ENCODE peak calls at places on chromosomes 11 and 22, in six cellular contexts. S is fibroblast of lung, M is cardiac muscle cell, C is neural progenitor cell, Q is IMR-90, H is keratinocyte. B is an unnamed sample.
A peak's percentile ranks its signal among the peaks of the same experiment; 100 is the strongest.

GRCh38 chr11:2420502-2421225 is 20.1 kb downstream of the TSSC4 start:
- DNase-seq in S (peak; percentile 63), M (peak; percentile 81), C (peak; percentile 93), Q (peak; percentile 59), H (no peak), B (peak; percentile 92)

GRCh38 chr11:70779433-70780245 is 381.3 kb downstream of the CTTN start:
- DNase-seq in S (no peak), M (no peak), C (no peak), Q (no peak), H (no peak), B (peak; percentile 57)

GRCh38 chr11:123751777-123752176 is 2.5 kb downstream of the OR6X1 start:
- DNase-seq in S (no peak), M (no peak), C (no peak), Q (no peak), H (no peak), B (no peak)

GRCh38 chr11:114615448-114616361 is 20.1 kb upstream of the NXPE4 start:
- DNase-seq in S (no peak), M (no peak), C (no peak), Q (no peak), H (no peak), B (no peak)

GRCh38 chr11:20274031-20274430 is 89.5 kb upstream of the HTATIP2 start:
- DNase-seq in S (no peak), M (no peak), C (peak; percentile 90), Q (no peak), H (no peak), B (no peak)

GRCh38 chr11:96960926-96961325 is 571.1 kb downstream of the JRKL start:
- DNase-seq in S (no peak), M (no peak), C (no peak), Q (no peak), H (no peak), B (no peak)

GRCh38 chr11:94148189-94148588 is 19.5 kb downstream of the PANX1 start:
- DNase-seq in S (no peak), M (no peak), C (no peak), Q (no peak), H (no peak), B (no peak)

GRCh38 chr22:24830205-24830979 is 24.4 kb downstream of the SGSM1 start:
- DNase-seq in S (no peak), M (no peak), C (peak; percentile 28), Q (no peak), H (no peak), B (no peak)

GRCh38 chr11:102010776-102011500 is 36.3 kb upstream of the CFAP300 start:
- DNase-seq in S (peak; percentile 79), M (peak; percentile 83), C (peak; percentile 66), Q (peak; percentile 82), H (peak; percentile 58), B (peak; percentile 91)

GRCh38 chr11:6625156-6625831 is 6.1 kb upstream of the TPP1 start:
- DNase-seq in S (no peak), M (no peak), C (no peak), Q (no peak), H (no peak), B (peak; percentile 33)

GRCh38 chr22:24728790-24729637 is 45.5 kb downstream of the PIWIL3 start:
- DNase-seq in S (peak; percentile 81), M (peak; percentile 96), C (peak; percentile 60), Q (peak; percentile 74), H (no peak), B (peak; percentile 63)

GRCh38 chr11:124177344-124177743 is 5.8 kb upstream of the OR10D3 start:
- DNase-seq in S (no peak), M (no peak), C (no peak), Q (no peak), H (no peak), B (no peak)

GRCh38 chr11:11584446-11584810 is 37.4 kb downstream of the GALNT18 start:
- DNase-seq in S (peak; percentile 84), M (peak; percentile 79), C (no peak), Q (peak; percentile 97), H (peak; percentile 78), B (no peak)

GRCh38 chr11:82796970-82797594 is 63.4 kb upstream of the FAM181B start:
- DNase-seq in S (no peak), M (no peak), C (no peak), Q (no peak), H (no peak), B (no peak)

GRCh38 chr22:42277232-42277753 is 6.8 kb upstream of the TCF20 start:
- DNase-seq in S (no peak), M (no peak), C (no peak), Q (no peak), H (no peak), B (no peak)

GRCh38 chr11:576791-577610 is 731 bp downstream of the PHRF1 start:
- DNase-seq in S (peak; percentile 17), M (no peak), C (no peak), Q (no peak), H (no peak), B (no peak)

GRCh38 chr22:23862103-23862502 is 4.4 kb downstream of the SLC2A11 start:
- DNase-seq in S (peak; percentile 51), M (peak; percentile 70), C (peak; percentile 68), Q (peak; percentile 52), H (no peak), B (no peak)

GRCh38 chr11:61671527-61671926 is 8.7 kb upstream of the DAGLA start:
- DNase-seq in S (no peak), M (no peak), C (peak; percentile 68), Q (no peak), H (no peak), B (no peak)

GRCh38 chr22:31162015-31162765 is 2.2 kb downstream of the RNF185 start:
- DNase-seq in S (no peak), M (no peak), C (no peak), Q (no peak), H (no peak), B (no peak)

GRCh38 chr11:130110325-130111108 is 40.8 kb downstream of the APLP2 start:
- DNase-seq in S (no peak), M (no peak), C (no peak), Q (no peak), H (no peak), B (no peak)

GRCh38 chr11:82183346-82183745 is 550.3 kb downstream of the FAM181B start:
- DNase-seq in S (no peak), M (no peak), C (no peak), Q (no peak), H (no peak), B (no peak)

GRCh38 chr11:111833524-111833923 is 37.9 kb downstream of the ALG9 start:
- DNase-seq in S (no peak), M (peak; percentile 7), C (no peak), Q (no peak), H (no peak), B (no peak)

GRCh38 chr11:122098223-122098980 is 17.6 kb downstream of the BLID start:
- DNase-seq in S (no peak), M (no peak), C (no peak), Q (no peak), H (no peak), B (no peak)

GRCh38 chr11:26134053-26134452 is 197.9 kb upstream of the ANO3 start:
- DNase-seq in S (no peak), M (no peak), C (no peak), Q (no peak), H (no peak), B (no peak)

GRCh38 chr22:46810856-46811786 is 48.7 kb downstream of the TBC1D22A start:
- DNase-seq in S (no peak), M (no peak), C (no peak), Q (no peak), H (no peak), B (peak; percentile 45)

GRCh38 chr11:8813658-8814057 is 97.3 kb upstream of the AKIP1 start:
- DNase-seq in S (peak; percentile 92), M (peak; percentile 94), C (peak; percentile 90), Q (peak; percentile 89), H (no peak), B (peak; percentile 91)

GRCh38 chr11:129694966-129695365 is 120.7 kb upstream of the TMEM45B start:
- DNase-seq in S (no peak), M (no peak), C (no peak), Q (no peak), H (no peak), B (no peak)

GRCh38 chr11:76670475-76671235 is at the start of gene LRRC32:
- DNase-seq in S (no peak), M (peak; percentile 55), C (peak; percentile 78), Q (no peak), H (no peak), B (peak; percentile 91)

GRCh38 chr22:38172489-38173155 is 9.0 kb downstream of the PLA2G6 start:
- DNase-seq in S (peak; percentile 62), M (peak; percentile 75), C (no peak), Q (peak; percentile 65), H (no peak), B (peak; percentile 89)

GRCh38 chr11:62264004-62264403 is 6.0 kb upstream of the SCGB2A2 start:
- DNase-seq in S (no peak), M (no peak), C (no peak), Q (peak; percentile 7), H (no peak), B (no peak)

GRCh38 chr11:102012946-102013345 is 34.3 kb upstream of the CFAP300 start:
- DNase-seq in S (no peak), M (no peak), C (no peak), Q (no peak), H (no peak), B (no peak)

GRCh38 chr11:85663080-85663729 is 1.7 kb downstream of the CREBZF start:
- DNase-seq in S (peak; percentile 11), M (no peak), C (no peak), Q (no peak), H (no peak), B (no peak)
- H3K4me1 ChIP-seq in S (peaks cover 6% of the 10 kb centered on the region), M (peaks cover 27% of the 10 kb centered on the region), C (peaks cover 34% of the 10 kb centered on the region), Q (no peaks in the 10 kb centered on the region), H (peaks cover 23% of the 10 kb centered on the region), B (no peaks in the 10 kb centered on the region)

GRCh38 chr11:27720277-27720830 is 20.1 kb upstream of the BDNF start:
- DNase-seq in S (peak; percentile 65), M (peak; percentile 78), C (peak; percentile 94), Q (peak; percentile 68), H (no peak), B (no peak)
- H3K4me3 ChIP-seq in S (no peak overlapping the region), M (no peak overlapping the region), C (peak overlapping the region; percentile 7), Q (peak overlapping the region; percentile 0), H (no peak overlapping the region), B (peak overlapping the region; percentile 21)

DNA sequence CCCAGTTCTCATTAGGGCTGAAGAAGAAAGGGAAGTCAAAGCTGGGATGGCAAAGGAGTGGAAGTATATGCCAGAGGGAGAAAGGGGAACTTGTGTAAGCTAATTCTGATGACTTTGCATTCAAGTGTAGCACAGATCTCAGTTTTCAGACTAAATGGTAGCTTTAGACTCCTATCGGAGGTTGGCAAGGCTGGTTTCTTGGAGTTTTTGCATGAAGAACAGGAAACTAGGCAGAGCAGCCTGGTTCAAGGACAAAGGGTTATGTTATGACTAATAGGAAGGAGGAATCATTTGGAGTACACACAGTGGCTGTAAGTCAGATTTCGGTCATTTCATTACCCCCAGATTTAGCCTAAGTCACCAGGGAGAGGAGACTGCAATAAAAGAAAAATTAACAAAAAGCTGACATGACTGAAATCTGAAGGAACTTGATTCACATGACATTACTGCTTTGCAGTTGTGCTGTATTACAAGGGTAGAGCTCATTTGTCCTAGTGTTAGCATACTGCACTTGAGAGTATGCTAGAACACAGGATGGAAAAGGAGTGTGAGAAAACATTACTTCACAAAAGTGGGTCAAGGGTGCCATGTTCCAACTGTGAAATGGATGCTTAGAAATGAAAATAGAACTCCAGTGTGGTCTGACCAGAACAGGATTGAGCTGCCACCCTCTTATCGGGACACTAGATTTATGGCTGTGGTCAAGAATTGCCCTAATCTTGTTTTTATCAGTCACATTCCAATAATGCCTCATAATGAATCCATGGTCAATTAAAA is 23.6 kb downstream of the ADM start:
- DNase-seq in S (peak; percentile 86), M (peak; percentile 79), C (no peak), Q (peak; percentile 46), H (no peak), B (no peak)
- H3K4me1 ChIP-seq in S (peaks cover 49% of the 10 kb centered on the region), M (peaks cover 7% of the 10 kb centered on the region), C (peaks cover 10% of the 10 kb centered on the region), Q (peaks cover 43% of the 10 kb centered on the region), H (peaks cover 18% of the 10 kb centered on the region), B (peaks cover 7% of the 10 kb centered on the region)

GRCh38 chr11:60477035-60477445 is 15.5 kb upstream of the MS4A12 start:
- DNase-seq in S (no peak), M (no peak), C (no peak), Q (no peak), H (no peak), B (no peak)
- H3K4me3 ChIP-seq in S (no peak overlapping the region), M (no peak overlapping the region), C (no peak overlapping the region), Q (no peak overlapping the region), H (no peak overlapping the region), B (no peak overlapping the region)